ENCODE peak calls at places on chromosomes 11 and 22, in five cellular contexts. J is ovary; P is activated CD4-positive, CD25-positive, alpha-beta regulatory T cell treated with anti-CD3 and anti-CD28 coated beads, Interleukin-2, amount 50 U/mL, for 72 hours; H is RPMI8226; W is dermis blood vessel endothelial cell. F is an unnamed sample.

GRCh38 chr22:24059121-24059520 is 48.0 kb downstream of the CABIN1 start:
- DNase-seq in J (no peak), P (no peak), H (no peak), W (peak; percentile 82), F (no peak)

GRCh38 chr11:35111171-35112055 is 27.6 kb upstream of the CD44 start:
- DNase-seq in H (no peak), J (no peak), P (no peak), W (peak; percentile 63), F (peak; percentile 94)

GRCh38 chr11:130634981-130635473 is 186.6 kb downstream of the ADAMTS15 start:
- DNase-seq in J (no peak), P (no peak), W (peak; percentile 77), H (no peak), F (no peak)

GRCh38 chr11:44861829-44862545 is 88.7 kb downstream of the TP53I11 start:
- DNase-seq in J (peak; percentile 80), W (peak; percentile 94), H (peak; percentile 91), P (peak; percentile 73), F (peak; percentile 72)

GRCh38 chr11:87466228-87466627 is 428.5 kb downstream of the TMEM135 start:
- DNase-seq in W (no peak), J (no peak), P (no peak), H (no peak), F (no peak)

GRCh38 chr22:32775957-32776356 is 25.5 kb upstream of the TIMP3 start:
- DNase-seq in J (no peak), W (no peak), H (peak; percentile 15), P (no peak), F (peak; percentile 22)

GRCh38 chr11:95682552-95682951 is 107.0 kb downstream of the FAM76B start:
- DNase-seq in H (no peak), J (no peak), P (no peak), W (peak; percentile 92), F (peak; percentile 41)

GRCh38 chr11:70763606-70764005 is 365.3 kb downstream of the CTTN start:
- DNase-seq in W (no peak), J (no peak), H (no peak), P (no peak), F (no peak)

GRCh38 chr11:1234054-1234720 is 11.3 kb downstream of the MUC5B start:
- DNase-seq in H (no peak), J (no peak), W (no peak), P (peak; percentile 22), F (no peak)

F was measured in cardiac muscle cell.